ENCODE peak calls at places on chromosomes 5 and 9, in seven cellular contexts. One of them, this sample, is unnamed.

GRCh38 chr9:2242778-2243395 is 227.7 kb downstream of the SMARCA2 start:
- DNase-seq in prostate gland: no peak
- DNase-seq in body of pancreas: no peak
- DNase-seq in spleen: no peak
- DNase-seq in tibial nerve: no peak
- DNase-seq in stomach: peak; percentile 33
- DNase-seq in breast epithelium: no peak
- DNase-seq in this sample: no peak

GRCh38 chr5:142432961-142433360 is 108.1 kb upstream of the SPRY4 start:
- DNase-seq in prostate gland: no peak
- DNase-seq in body of pancreas: no peak
- DNase-seq in spleen: no peak
- DNase-seq in tibial nerve: no peak
- DNase-seq in stomach: no peak
- DNase-seq in breast epithelium: no peak
- DNase-seq in this sample: no peak

GRCh38 chr5:72541501-72542235 is 34.5 kb upstream of the ZNF366 start:
- DNase-seq in prostate gland: no peak
- DNase-seq in body of pancreas: no peak
- DNase-seq in spleen: no peak
- DNase-seq in tibial nerve: no peak
- DNase-seq in stomach: no peak
- DNase-seq in breast epithelium: no peak
- DNase-seq in this sample: no peak

GRCh38 chr5:151810449-151810848 is 38.7 kb downstream of the G3BP1 start:
- DNase-seq in prostate gland: no peak
- DNase-seq in body of pancreas: no peak
- DNase-seq in spleen: no peak
- DNase-seq in tibial nerve: no peak
- DNase-seq in stomach: no peak
- DNase-seq in breast epithelium: no peak
- DNase-seq in this sample: no peak

GRCh38 chr5:80411589-80412219 is 3.8 kb downstream of the ZFYVE16 start:
- DNase-seq in prostate gland: no peak
- DNase-seq in body of pancreas: no peak
- DNase-seq in spleen: no peak
- DNase-seq in tibial nerve: no peak
- DNase-seq in stomach: no peak
- DNase-seq in breast epithelium: no peak
- DNase-seq in this sample: no peak

GRCh38 chr5:36492998-36493655 is 113.3 kb upstream of the SLC1A3 start:
- DNase-seq in prostate gland: no peak
- DNase-seq in body of pancreas: no peak
- DNase-seq in spleen: no peak
- DNase-seq in tibial nerve: no peak
- DNase-seq in stomach: no peak
- DNase-seq in breast epithelium: no peak
- DNase-seq in this sample: no peak

GRCh38 chr9:13901176-13901575 is 412.8 kb downstream of the NFIB start:
- DNase-seq in prostate gland: no peak
- DNase-seq in body of pancreas: no peak
- DNase-seq in spleen: no peak
- DNase-seq in tibial nerve: no peak
- DNase-seq in stomach: no peak
- DNase-seq in breast epithelium: no peak
- DNase-seq in this sample: no peak

GRCh38 chr9:128072144-128073021 is 4.4 kb downstream of the SLC25A25 start:
- DNase-seq in prostate gland: peak; percentile 96
- DNase-seq in body of pancreas: peak; percentile 64
- DNase-seq in spleen: no peak
- DNase-seq in tibial nerve: peak; percentile 85
- DNase-seq in stomach: peak; percentile 76
- DNase-seq in breast epithelium: peak; percentile 74
- DNase-seq in this sample: no peak

GRCh38 chr9:34382879-34383278 is 6.2 kb upstream of the MYORG start:
- DNase-seq in prostate gland: no peak
- DNase-seq in body of pancreas: no peak
- DNase-seq in spleen: no peak
- DNase-seq in tibial nerve: no peak
- DNase-seq in stomach: no peak
- DNase-seq in breast epithelium: no peak
- DNase-seq in this sample: no peak

GRCh38 chr9:13962006-13962405 is 351.9 kb downstream of the NFIB start:
- DNase-seq in prostate gland: no peak
- DNase-seq in body of pancreas: no peak
- DNase-seq in spleen: no peak
- DNase-seq in tibial nerve: no peak
- DNase-seq in stomach: no peak
- DNase-seq in breast epithelium: no peak
- DNase-seq in this sample: no peak

GRCh38 chr5:139461698-139462097 is 845 bp downstream of the ECSCR start:
- DNase-seq in prostate gland: no peak
- DNase-seq in body of pancreas: no peak
- DNase-seq in spleen: no peak
- DNase-seq in tibial nerve: no peak
- DNase-seq in stomach: no peak
- DNase-seq in breast epithelium: no peak
- DNase-seq in this sample: no peak

GRCh38 chr9:31100311-31100710 is 1284.1 kb upstream of the ACO1 start:
- DNase-seq in prostate gland: no peak
- DNase-seq in body of pancreas: no peak
- DNase-seq in spleen: no peak
- DNase-seq in tibial nerve: no peak
- DNase-seq in stomach: no peak
- DNase-seq in breast epithelium: no peak
- DNase-seq in this sample: no peak

GRCh38 chr5:94562327-94562971 is 56.0 kb downstream of the KIAA0825 start:
- DNase-seq in prostate gland: no peak
- DNase-seq in body of pancreas: no peak
- DNase-seq in spleen: no peak
- DNase-seq in tibial nerve: no peak
- DNase-seq in stomach: no peak
- DNase-seq in breast epithelium: no peak
- DNase-seq in this sample: no peak

GRCh38 chr9:131854906-131855504 is 115.1 kb upstream of the RAPGEF1 start:
- DNase-seq in prostate gland: no peak
- DNase-seq in body of pancreas: no peak
- DNase-seq in spleen: no peak
- DNase-seq in tibial nerve: no peak
- DNase-seq in stomach: no peak
- DNase-seq in breast epithelium: no peak
- DNase-seq in this sample: no peak

GRCh38 chr9:134585746-134586706 is 55.6 kb upstream of the COL5A1 start:
- DNase-seq in prostate gland: no peak
- DNase-seq in body of pancreas: no peak
- DNase-seq in spleen: no peak
- DNase-seq in tibial nerve: no peak
- DNase-seq in stomach: no peak
- DNase-seq in breast epithelium: peak; percentile 34
- DNase-seq in this sample: no peak

GRCh38 chr9:114472765-114473446 is 32.4 kb downstream of the WHRN start:
- DNase-seq in prostate gland: peak; percentile 49
- DNase-seq in body of pancreas: no peak
- DNase-seq in spleen: no peak
- DNase-seq in tibial nerve: no peak
- DNase-seq in stomach: no peak
- DNase-seq in breast epithelium: no peak
- DNase-seq in this sample: no peak

GRCh38 chr5:99945706-99946442 is 589.3 kb upstream of the FAM174A start:
- DNase-seq in prostate gland: no peak
- DNase-seq in body of pancreas: no peak
- DNase-seq in spleen: no peak
- DNase-seq in tibial nerve: no peak
- DNase-seq in stomach: no peak
- DNase-seq in breast epithelium: no peak
- DNase-seq in this sample: no peak

GRCh38 chr9:33146298-33146697 is 20.8 kb downstream of the B4GALT1 start:
- DNase-seq in prostate gland: no peak
- DNase-seq in body of pancreas: no peak
- DNase-seq in spleen: peak; percentile 41
- DNase-seq in tibial nerve: no peak
- DNase-seq in stomach: no peak
- DNase-seq in breast epithelium: no peak
- DNase-seq in this sample: no peak

GRCh38 chr9:35076848-35077247 is 2.9 kb downstream of the FANCG start:
- DNase-seq in prostate gland: no peak
- DNase-seq in body of pancreas: no peak
- DNase-seq in spleen: no peak
- DNase-seq in tibial nerve: no peak
- DNase-seq in stomach: no peak
- DNase-seq in breast epithelium: peak; percentile 1
- DNase-seq in this sample: no peak

GRCh38 chr5:72543365-72543764 is 36.2 kb upstream of the ZNF366 start:
- DNase-seq in prostate gland: no peak
- DNase-seq in body of pancreas: no peak
- DNase-seq in spleen: no peak
- DNase-seq in tibial nerve: no peak
- DNase-seq in stomach: no peak
- DNase-seq in breast epithelium: no peak
- DNase-seq in this sample: no peak

GRCh38 chr5:118692811-118693342 is 295.5 kb downstream of the DTWD2 start:
- DNase-seq in prostate gland: peak; percentile 5
- DNase-seq in body of pancreas: no peak
- DNase-seq in spleen: no peak
- DNase-seq in tibial nerve: no peak
- DNase-seq in stomach: no peak
- DNase-seq in breast epithelium: no peak
- DNase-seq in this sample: no peak

GRCh38 chr9:113309204-113309813 is 6.1 kb upstream of the RNF183 start:
- DNase-seq in prostate gland: peak; percentile 23
- DNase-seq in body of pancreas: peak; percentile 40
- DNase-seq in spleen: no peak
- DNase-seq in tibial nerve: no peak
- DNase-seq in stomach: peak; percentile 28
- DNase-seq in breast epithelium: no peak
- DNase-seq in this sample: no peak

GRCh38 chr9:80885894-80886293 is 803.5 kb downstream of the TLE1 start:
- DNase-seq in prostate gland: no peak
- DNase-seq in body of pancreas: no peak
- DNase-seq in spleen: no peak
- DNase-seq in tibial nerve: no peak
- DNase-seq in stomach: no peak
- DNase-seq in breast epithelium: no peak
- DNase-seq in this sample: peak; percentile 20

DNA sequence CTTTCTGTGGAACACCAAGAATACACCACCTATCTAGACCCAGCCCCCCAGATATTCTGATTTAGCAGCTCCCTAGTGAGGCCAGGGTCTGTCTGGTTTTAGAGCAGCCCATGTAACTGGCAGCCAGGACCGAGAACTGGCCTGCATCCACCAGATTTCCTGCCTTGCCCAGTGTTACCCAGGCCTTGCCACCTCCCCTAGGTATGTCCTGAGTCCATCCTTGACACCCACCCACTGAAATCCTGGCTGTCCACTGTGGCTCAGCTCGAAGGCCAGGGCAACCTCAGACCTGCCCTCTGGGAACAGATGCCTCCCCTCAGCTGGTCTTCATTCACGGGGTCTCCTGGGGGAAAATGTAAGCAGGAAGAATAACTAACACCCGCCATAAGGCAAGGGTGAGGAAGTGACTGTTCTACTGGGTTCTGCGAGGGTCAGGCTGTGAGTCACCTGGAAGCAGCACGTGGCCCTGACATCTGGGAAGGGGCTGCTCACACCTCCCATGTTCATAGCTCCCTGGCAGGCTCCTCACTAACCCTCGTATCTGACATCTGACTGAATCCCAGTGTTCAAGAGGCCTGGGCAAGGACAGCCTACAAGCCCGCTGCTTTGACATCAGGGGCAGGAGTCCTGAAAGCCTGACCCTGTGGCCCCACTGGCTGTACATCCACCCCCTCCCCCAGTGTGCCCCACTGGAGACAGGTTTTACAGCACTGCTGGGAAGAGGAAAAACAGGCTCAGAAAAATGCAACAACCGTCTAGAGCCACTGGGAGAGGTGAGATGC is 72.7 kb downstream of the SEMA4D start:
- DNase-seq in prostate gland: no peak
- DNase-seq in body of pancreas: no peak
- DNase-seq in spleen: peak; percentile 69
- DNase-seq in tibial nerve: no peak
- DNase-seq in stomach: no peak
- DNase-seq in breast epithelium: no peak
- DNase-seq in this sample: no peak
- H3K4me1 ChIP-seq in prostate gland: no peaks in the 10 kb centered on the region
- H3K4me1 ChIP-seq in body of pancreas: peaks cover 5% of the 10 kb centered on the region
- H3K4me1 ChIP-seq in spleen: peaks cover 95% of the 10 kb centered on the region
- H3K4me1 ChIP-seq in tibial nerve: no peaks in the 10 kb centered on the region
- H3K4me1 ChIP-seq in stomach: peaks cover 44% of the 10 kb centered on the region
- H3K4me1 ChIP-seq in breast epithelium: no peaks in the 10 kb centered on the region
- H3K4me1 ChIP-seq in this sample: peaks cover 6% of the 10 kb centered on the region

DNA sequence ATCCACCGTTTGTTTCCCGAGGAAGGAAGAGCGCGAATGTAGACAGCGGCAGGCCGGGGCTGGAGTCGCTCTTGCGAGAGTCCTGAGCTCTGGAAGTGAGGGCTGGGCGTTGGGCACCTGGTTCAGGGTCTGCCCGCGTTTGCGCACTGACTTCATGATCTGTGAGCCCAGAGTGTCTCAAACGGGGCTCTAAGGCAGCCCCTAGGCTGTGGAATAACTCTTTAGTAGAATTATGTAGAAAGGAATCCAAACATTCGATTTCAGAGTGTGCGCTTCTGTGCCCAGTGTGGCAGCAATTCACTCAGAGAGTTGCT is 478 bp upstream of the GGTA1 start:
- DNase-seq in prostate gland: no peak
- DNase-seq in body of pancreas: no peak
- DNase-seq in spleen: no peak
- DNase-seq in tibial nerve: no peak
- DNase-seq in stomach: no peak
- DNase-seq in breast epithelium: no peak
- DNase-seq in this sample: no peak
- H3K27ac ChIP-seq in prostate gland: peak overlapping the region; percentile 68
- H3K27ac ChIP-seq in body of pancreas: no peak overlapping the region
- H3K27ac ChIP-seq in spleen: peak overlapping the region; percentile 85
- H3K27ac ChIP-seq in tibial nerve: peak overlapping the region; percentile 22
- H3K27ac ChIP-seq in stomach: peak overlapping the region; percentile 52
- H3K27ac ChIP-seq in breast epithelium: peak overlapping the region; percentile 81
- H3K27ac ChIP-seq in this sample: peak overlapping the region; percentile 80

DNA sequence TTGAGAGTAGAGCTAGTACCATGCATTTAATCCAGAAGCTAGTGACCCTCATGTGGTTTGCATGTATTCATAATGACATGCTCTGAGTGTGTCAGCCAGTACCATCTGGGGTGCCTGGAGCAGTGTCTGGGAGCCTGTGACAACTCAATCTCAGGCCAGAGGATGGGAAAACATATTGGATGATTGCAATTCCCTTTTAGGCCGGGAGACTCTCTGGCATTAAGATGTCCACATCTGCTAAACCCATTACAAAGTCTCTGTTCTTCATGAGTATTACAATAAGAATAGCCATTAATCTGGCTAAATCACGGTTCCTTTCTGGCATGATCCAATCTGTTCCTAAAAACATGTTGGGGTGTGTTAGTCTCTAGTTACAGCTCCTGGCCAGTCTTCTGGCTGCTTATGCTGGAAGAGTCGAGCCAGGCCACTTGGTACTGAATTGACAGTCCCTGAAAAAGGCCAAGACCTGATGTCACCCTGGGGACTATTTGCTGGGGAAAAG is 475.8 kb downstream of the ENC1 start:
- DNase-seq in prostate gland: no peak
- DNase-seq in body of pancreas: no peak
- DNase-seq in spleen: no peak
- DNase-seq in tibial nerve: no peak
- DNase-seq in stomach: no peak
- DNase-seq in breast epithelium: no peak
- DNase-seq in this sample: peak; percentile 47
- TF ChIP-seq POLR2A in prostate gland: no peak
- TF ChIP-seq POLR2A in body of pancreas: no peak
- TF ChIP-seq POLR2A in spleen: no peak
- TF ChIP-seq POLR2A in tibial nerve: no peak
- TF ChIP-seq POLR2A in stomach: no peak
- TF ChIP-seq POLR2A in breast epithelium: no peak
- TF ChIP-seq POLR2A in this sample: no peak

GRCh38 chr9:4689013-4689412 is 9.6 kb downstream of the CDC37L1 start:
- DNase-seq in prostate gland: no peak
- DNase-seq in body of pancreas: no peak
- DNase-seq in spleen: no peak
- DNase-seq in tibial nerve: no peak
- DNase-seq in stomach: no peak
- DNase-seq in breast epithelium: no peak
- DNase-seq in this sample: no peak
- H3K4me1 ChIP-seq in prostate gland: no peaks in the 10 kb centered on the region
- H3K4me1 ChIP-seq in body of pancreas: peaks cover 17% of the 10 kb centered on the region
- H3K4me1 ChIP-seq in spleen: peaks cover 17% of the 10 kb centered on the region
- H3K4me1 ChIP-seq in tibial nerve: no peaks in the 10 kb centered on the region
- H3K4me1 ChIP-seq in stomach: peaks cover 6% of the 10 kb centered on the region
- H3K4me1 ChIP-seq in breast epithelium: no peaks in the 10 kb centered on the region
- H3K4me1 ChIP-seq in this sample: peaks cover 3% of the 10 kb centered on the region

This sample was measured in heart left ventricle.